ENCODE peak calls at places on chromosome 10, in five cellular contexts. E, J, X, B and V are unnamed samples.

GRCh38 chr10:108561649-108562048 is 1361.7 kb downstream of the XPNPEP1 start:
- DNase-seq in E (no peak), J (no peak), X (no peak), B (no peak), V (no peak)

GRCh38 chr10:32328499-32328898 is 18.5 kb downstream of the EPC1 start:
- DNase-seq in E (no peak), J (no peak), X (no peak), B (no peak), V (no peak)

GRCh38 chr10:111921821-111922220 is 261.7 kb downstream of the GPAM start:
- DNase-seq in E (no peak), J (no peak), X (no peak), B (no peak), V (no peak)

GRCh38 chr10:60208676-60209269 is 180.9 kb downstream of the ANK3 start:
- DNase-seq in E (no peak), J (peak; percentile 59), X (no peak), B (peak; percentile 55), V (no peak)

GRCh38 chr10:31187607-31188210 is 131.3 kb upstream of the ZEB1 start:
- DNase-seq in E (no peak), J (no peak), X (no peak), B (no peak), V (no peak)

GRCh38 chr10:128693493-128694132 is 567.4 kb upstream of the MKI67 start:
- DNase-seq in E (no peak), J (no peak), X (no peak), B (no peak), V (no peak)

GRCh38 chr10:75397571-75397921 is 4.0 kb downstream of the ZNF503 start:
- DNase-seq in E (no peak), J (no peak), X (peak; percentile 30), B (peak; percentile 15), V (no peak)

GRCh38 chr10:103800789-103801540 is 54.4 kb downstream of the SH3PXD2A start:
- DNase-seq in E (no peak), J (peak; percentile 18), X (no peak), B (no peak), V (no peak)

GRCh38 chr10:93707623-93708022 is 5.2 kb upstream of the FRA10AC1 start:
- DNase-seq in E (no peak), J (no peak), X (no peak), B (no peak), V (no peak)

GRCh38 chr10:91551856-91552255 is 81.0 kb downstream of the PPP1R3C start:
- DNase-seq in E (no peak), J (peak; percentile 76), X (peak; percentile 66), B (peak; percentile 78), V (peak; percentile 63)

GRCh38 chr10:119602241-119603095 is 5.7 kb upstream of the TIAL1 start:
- DNase-seq in E (no peak), J (peak; percentile 38), X (no peak), B (peak; percentile 38), V (peak; percentile 50)

GRCh38 chr10:18020523-18020922 is 68.8 kb downstream of the SLC39A12 start:
- DNase-seq in E (no peak), J (no peak), X (no peak), B (no peak), V (no peak)

GRCh38 chr10:22693371-22693784 is 21.0 kb downstream of the PIP4K2A start:
- DNase-seq in E (no peak), J (no peak), X (no peak), B (no peak), V (peak; percentile 25)

GRCh38 chr10:3406556-3406955 is 234.0 kb upstream of the PITRM1 start:
- DNase-seq in E (no peak), J (no peak), X (no peak), B (no peak), V (no peak)

GRCh38 chr10:63766766-63767505 is 245.7 kb downstream of the REEP3 start:
- DNase-seq in E (no peak), J (no peak), X (no peak), B (peak; percentile 77), V (no peak)

GRCh38 chr10:97736902-97737769 is at the start of gene ZFYVE27:
- DNase-seq in E (peak; percentile 99), J (peak; percentile 96), X (peak; percentile 97), B (peak; percentile 95), V (peak; percentile 97)

GRCh38 chr10:128055061-128055868 is 71.0 kb downstream of the MKI67 start:
- DNase-seq in E (no peak), J (no peak), X (no peak), B (no peak), V (no peak)

GRCh38 chr10:7094781-7095180 is 316.1 kb downstream of the SFMBT2 start:
- DNase-seq in E (no peak), J (no peak), X (no peak), B (no peak), V (no peak)

GRCh38 chr10:7093368-7093767 is 317.5 kb downstream of the SFMBT2 start:
- DNase-seq in E (no peak), J (no peak), X (no peak), B (no peak), V (no peak)

GRCh38 chr10:7085913-7086589 is 324.8 kb downstream of the SFMBT2 start:
- DNase-seq in E (no peak), J (peak; percentile 11), X (no peak), B (no peak), V (no peak)

GRCh38 chr10:7092603-7093002 is 318.2 kb downstream of the SFMBT2 start:
- DNase-seq in E (no peak), J (no peak), X (no peak), B (no peak), V (no peak)

DNA sequence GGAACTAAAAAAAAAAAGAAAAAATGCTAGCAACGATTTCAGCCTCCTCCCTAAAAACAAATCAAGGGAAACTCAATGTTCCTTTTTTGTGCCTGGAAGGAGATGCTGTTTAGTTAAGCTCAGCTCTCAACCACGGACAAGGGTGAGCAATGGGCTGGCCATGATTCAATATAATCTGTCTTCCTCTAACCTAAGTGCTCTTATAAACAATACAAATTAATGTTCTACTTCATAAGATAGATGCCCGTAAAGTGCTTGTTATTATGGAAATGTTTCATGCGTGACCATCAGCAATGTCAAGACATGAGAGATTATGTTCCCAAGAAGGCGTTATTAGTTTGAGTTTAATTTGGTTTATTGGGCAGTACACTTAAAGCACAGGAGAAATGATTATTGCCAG is 320.3 kb downstream of the SFMBT2 start:
- DNase-seq in E (no peak), J (no peak), X (no peak), B (no peak), V (no peak)
- H3K4me1 ChIP-seq in E (peaks cover 8% of the 10 kb centered on the region), J (no peaks in the 10 kb centered on the region), X (no peaks in the 10 kb centered on the region), B (no peaks in the 10 kb centered on the region), V (no peaks in the 10 kb centered on the region)

GRCh38 chr10:116868722-116869121 is 19.4 kb downstream of the ENO4 start:
- DNase-seq in E (no peak), J (no peak), X (no peak), B (no peak), V (no peak)
- H3K4me3 ChIP-seq in E (no peak overlapping the region), J (no peak overlapping the region), X (no peak overlapping the region), B (no peak overlapping the region), V (no peak overlapping the region)

GRCh38 chr10:133014416-133015210 is 72.2 kb upstream of the CFAP46 start:
- DNase-seq in E (peak; percentile 61), J (no peak), X (no peak), B (no peak), V (no peak)
- H3K9me3 ChIP-seq in E (no peaks in the 10 kb centered on the region), J (peaks cover 2% of the 10 kb centered on the region), X (no peaks in the 10 kb centered on the region), B (no peaks in the 10 kb centered on the region), V (no peaks in the 10 kb centered on the region)

GRCh38 chr10:84358743-84359142 is 30.4 kb downstream of the CCSER2 start:
- DNase-seq in E (no peak), J (no peak), X (no peak), B (no peak), V (no peak)
- H3K4me1 ChIP-seq in E (peaks cover 71% of the 10 kb centered on the region), J (peaks cover 33% of the 10 kb centered on the region), X (peaks cover 4% of the 10 kb centered on the region), B (peaks cover 9% of the 10 kb centered on the region), V (no peaks in the 10 kb centered on the region)

GRCh38 chr10:96512524-96512991 is 1.2 kb downstream of the TLL2 start:
- DNase-seq in E (no peak), J (no peak), X (peak; percentile 16), B (peak; percentile 21), V (peak; percentile 20)

GRCh38 chr10:96511044-96511945 is 2.4 kb downstream of the TLL2 start:
- DNase-seq in E (no peak), J (peak; percentile 61), X (no peak), B (peak; percentile 23), V (peak; percentile 48)

GRCh38 chr10:96516337-96516736 is 2.6 kb upstream of the TLL2 start:
- DNase-seq in E (no peak), J (no peak), X (no peak), B (no peak), V (no peak)

GRCh38 chr10:96513686-96514551 is at the start of gene TLL2:
- DNase-seq in E (peak; percentile 94), J (peak; percentile 90), X (peak; percentile 65), B (peak; percentile 94), V (peak; percentile 94)

DNA sequence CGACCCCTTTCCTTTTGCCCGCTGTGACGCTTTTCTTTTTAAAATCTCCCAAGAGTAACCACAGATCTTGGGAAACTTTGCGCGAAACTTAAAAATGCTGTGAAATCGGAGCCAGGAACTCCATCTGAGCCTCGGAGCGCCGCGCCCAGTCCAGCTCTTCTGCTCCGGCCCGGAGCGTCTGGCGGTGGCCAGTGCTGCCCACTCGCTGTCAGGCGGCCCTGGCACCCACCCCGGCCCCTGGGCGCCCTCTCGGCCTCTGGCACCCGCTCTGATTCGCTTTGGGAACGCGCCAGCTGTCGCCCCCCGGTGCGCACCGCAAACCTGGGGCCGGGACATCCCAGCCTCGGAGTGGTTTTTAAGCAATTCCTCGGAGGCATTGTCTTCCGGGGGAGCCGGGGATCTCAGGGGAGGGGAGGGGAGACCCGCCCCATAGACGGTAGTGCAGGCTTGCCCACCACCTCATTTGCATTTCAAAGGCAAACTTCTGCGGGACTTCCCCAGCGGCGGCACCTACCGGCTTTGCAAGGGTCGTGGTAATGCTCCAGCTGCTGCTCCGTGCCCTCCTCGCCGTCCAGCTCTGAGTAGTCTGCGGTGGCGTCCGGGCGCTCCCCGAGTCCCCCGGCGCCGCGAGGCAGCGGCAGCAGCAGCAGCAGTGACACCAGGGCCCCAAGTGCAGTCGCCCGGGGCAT is 585 bp downstream of the TLL2 start:
- DNase-seq in E (no peak), J (no peak), X (no peak), B (peak; percentile 21), V (no peak)
- H3K4me3 ChIP-seq in E (peak overlapping the region; percentile 65), J (peak overlapping the region; percentile 56), X (peak overlapping the region; percentile 41), B (peak overlapping the region; percentile 38), V (peak overlapping the region; percentile 58)